ENCODE peak calls at places on chromosomes 4 and X, in eight cellular contexts. One of them, this sample, is unnamed.

GRCh38 chr4:125765936-125766335 is 451.2 kb downstream of the FAT4 start:
- DNase-seq in non-pigmented ciliary epithelial cell: no peak
- DNase-seq in nephron progenitor cell: no peak
- DNase-seq in occipital lobe: no peak
- DNase-seq in AG08396: no peak
- DNase-seq in osteocyte: no peak
- DNase-seq in SHP77: no peak
- DNase-seq in amniotic stem cell: no peak
- DNase-seq in this sample: no peak

GRCh38 chr4:154560824-154561231 is 2.0 kb upstream of the FGB start:
- DNase-seq in osteocyte: no peak
- DNase-seq in non-pigmented ciliary epithelial cell: peak; percentile 95
- DNase-seq in AG08396: no peak
- DNase-seq in occipital lobe: no peak
- DNase-seq in SHP77: no peak
- DNase-seq in nephron progenitor cell: no peak
- DNase-seq in amniotic stem cell: peak; percentile 9
- DNase-seq in this sample: no peak

GRCh38 chr4:3047464-3048286 is 26.7 kb downstream of the HTT-AS start:
- DNase-seq in nephron progenitor cell: peak; percentile 73
- DNase-seq in amniotic stem cell: no peak
- DNase-seq in SHP77: peak; percentile 32
- DNase-seq in osteocyte: no peak
- DNase-seq in AG08396: no peak
- DNase-seq in non-pigmented ciliary epithelial cell: no peak
- DNase-seq in occipital lobe: peak; percentile 39
- DNase-seq in this sample: peak; percentile 88

GRCh38 chr4:122542411-122543236 is 78.2 kb downstream of the IL21 start:
- DNase-seq in amniotic stem cell: no peak
- DNase-seq in occipital lobe: no peak
- DNase-seq in SHP77: no peak
- DNase-seq in AG08396: peak; percentile 8
- DNase-seq in nephron progenitor cell: no peak
- DNase-seq in non-pigmented ciliary epithelial cell: no peak
- DNase-seq in osteocyte: no peak
- DNase-seq in this sample: no peak

GRCh38 chrX:110755611-110756010 is 40.0 kb downstream of the CHRDL1 start:
- DNase-seq in osteocyte: no peak
- DNase-seq in SHP77: no peak
- DNase-seq in amniotic stem cell: no peak
- DNase-seq in non-pigmented ciliary epithelial cell: no peak
- DNase-seq in occipital lobe: no peak
- DNase-seq in AG08396: no peak
- DNase-seq in nephron progenitor cell: no peak
- DNase-seq in this sample: no peak

GRCh38 chr4:26074672-26075071 is 160.7 kb downstream of the SMIM20 start:
- DNase-seq in osteocyte: no peak
- DNase-seq in non-pigmented ciliary epithelial cell: no peak
- DNase-seq in occipital lobe: no peak
- DNase-seq in amniotic stem cell: no peak
- DNase-seq in SHP77: no peak
- DNase-seq in AG08396: no peak
- DNase-seq in nephron progenitor cell: no peak
- DNase-seq in this sample: no peak

GRCh38 chrX:40149286-40150175 is 51.8 kb upstream of the BCOR start:
- DNase-seq in AG08396: no peak
- DNase-seq in occipital lobe: no peak
- DNase-seq in nephron progenitor cell: no peak
- DNase-seq in osteocyte: no peak
- DNase-seq in amniotic stem cell: no peak
- DNase-seq in non-pigmented ciliary epithelial cell: no peak
- DNase-seq in SHP77: no peak
- DNase-seq in this sample: no peak

GRCh38 chr4:38621004-38621684 is 42.9 kb upstream of the KLF3 start:
- DNase-seq in osteocyte: no peak
- DNase-seq in SHP77: no peak
- DNase-seq in non-pigmented ciliary epithelial cell: no peak
- DNase-seq in occipital lobe: no peak
- DNase-seq in nephron progenitor cell: no peak
- DNase-seq in AG08396: peak; percentile 56
- DNase-seq in amniotic stem cell: peak; percentile 41
- DNase-seq in this sample: no peak